ENCODE peak calls at places on chromosomes 12 and 14, in ten cellular contexts. Q is NCI-H774, E is stomach, A is activated gamma-delta T cell treated with Interleukin-2 at 50 U/mL for 16 hours, S is left lung, K is Daoy, X is RCC 7860, V is hypothalamus, D is aorta, C is nucleus accumbens. B is an unnamed sample.

GRCh38 chr14:64880382-64881121 is 845 bp upstream of the SPTB start:
- DNase-seq in A (peak; percentile 42), C (peak; percentile 5), E (peak; percentile 46), V (no peak), K (peak; percentile 65), S (peak; percentile 85), X (no peak), Q (peak; percentile 38), D (peak; percentile 80), B (peak; percentile 54)

GRCh38 chr14:91361236-91361811 is 56.3 kb downstream of the CCDC88C start:
- DNase-seq in S (peak; percentile 82), V (no peak), E (no peak), X (no peak), C (no peak), D (peak; percentile 54), Q (peak; percentile 92), K (peak; percentile 46), A (no peak), B (no peak)

GRCh38 chr14:68664225-68664681 is 128.6 kb downstream of the ZFP36L1 start:
- DNase-seq in X (no peak), D (no peak), C (no peak), S (no peak), K (no peak), V (no peak), Q (no peak), E (no peak), A (no peak), B (peak; percentile 8)

GRCh38 chr12:25592725-25593495 is 39.8 kb upstream of the LMNTD1 start:
- DNase-seq in E (no peak), A (no peak), S (no peak), X (no peak), V (no peak), D (no peak), Q (no peak), K (no peak), C (no peak), B (no peak)

GRCh38 chr14:64920465-64920864 is 6.2 kb downstream of the CHURC1 start:
- DNase-seq in V (no peak), E (no peak), K (no peak), D (no peak), A (no peak), S (no peak), C (no peak), X (no peak), Q (no peak), B (no peak)

GRCh38 chr14:100109594-100109955 is 44.4 kb downstream of the EVL start:
- DNase-seq in Q (no peak), X (no peak), S (no peak), V (no peak), C (no peak), A (no peak), K (no peak), E (no peak), D (no peak), B (no peak)

GRCh38 chr12:130161261-130162231 is 718 bp upstream of the FZD10 start:
- DNase-seq in V (no peak), C (no peak), Q (no peak), E (no peak), K (peak; percentile 61), D (peak; percentile 83), S (peak; percentile 78), X (no peak), A (no peak), B (peak; percentile 38)

GRCh38 chr14:59998575-59998974 is 78.6 kb downstream of the LRRC9 start:
- DNase-seq in E (no peak), Q (no peak), A (no peak), D (no peak), K (no peak), C (no peak), V (no peak), X (no peak), S (no peak), B (no peak)

GRCh38 chr14:77903233-77903632 is 103.3 kb downstream of the ADCK1 start:
- DNase-seq in E (no peak), D (no peak), K (peak; percentile 21), A (no peak), C (no peak), X (no peak), V (no peak), Q (no peak), S (no peak), B (no peak)

GRCh38 chr12:123223241-123223668 is 9.7 kb downstream of the MPHOSPH9 start:
- DNase-seq in S (no peak), Q (no peak), A (peak; percentile 28), V (no peak), E (no peak), K (no peak), X (no peak), C (no peak), D (no peak), B (no peak)

GRCh38 chr12:70925542-70925941 is 5.0 kb upstream of the PTPRR start:
- DNase-seq in D (no peak), X (no peak), A (no peak), E (no peak), S (no peak), K (no peak), C (no peak), V (no peak), Q (no peak), B (no peak)

GRCh38 chr14:77120771-77121743 is 20.5 kb downstream of the ZDHHC22 start:
- DNase-seq in X (no peak), V (peak; percentile 39), D (no peak), Q (no peak), C (no peak), K (no peak), A (peak; percentile 54), S (no peak), E (peak; percentile 53), B (no peak)

GRCh38 chr14:72844528-72844927 is 49.4 kb downstream of the DPF3 start:
- DNase-seq in E (no peak), A (no peak), Q (no peak), K (no peak), C (no peak), X (no peak), V (no peak), S (no peak), D (no peak), B (no peak)

GRCh38 chr12:117900561-117900960 is 68.2 kb downstream of the KSR2 start:
- DNase-seq in S (no peak), C (no peak), E (no peak), K (peak; percentile 68), A (no peak), D (no peak), X (peak; percentile 26), Q (no peak), V (no peak), B (no peak)

GRCh38 chr12:32270818-32271710 is 128.3 kb upstream of the FGD4 start:
- DNase-seq in S (no peak), X (peak; percentile 94), A (no peak), V (peak; percentile 68), Q (no peak), D (no peak), C (peak; percentile 28), E (no peak), K (no peak), B (no peak)

GRCh38 chr14:21940887-21941855 is 267.6 kb upstream of the OR4E1 start:
- DNase-seq in Q (no peak), D (no peak), C (no peak), X (no peak), A (peak; percentile 10), E (no peak), V (no peak), S (peak; percentile 16), K (peak; percentile 47), B (no peak)

GRCh38 chr14:98177551-98177950 is 1094.4 kb downstream of the BCL11B start:
- DNase-seq in X (no peak), V (no peak), D (no peak), C (no peak), A (no peak), K (no peak), E (no peak), Q (no peak), S (no peak), B (no peak)

GRCh38 chr12:45324391-45324790 is 108.5 kb downstream of the ANO6 start:
- DNase-seq in E (no peak), D (no peak), K (no peak), C (no peak), S (no peak), X (no peak), V (no peak), Q (no peak), A (no peak), B (no peak)

GRCh38 chr12:32843528-32844095 is 53.0 kb downstream of the PKP2 start:
- DNase-seq in Q (no peak), E (no peak), K (no peak), X (no peak), V (no peak), C (no peak), S (no peak), D (no peak), A (no peak), B (no peak)

GRCh38 chr12:49091836-49092085 is 2.8 kb downstream of the DHH start:
- DNase-seq in X (no peak), K (no peak), E (no peak), Q (no peak), S (no peak), D (no peak), A (no peak), V (peak; percentile 47), C (no peak), B (no peak)

GRCh38 chr12:12404297-12404696 is 47.4 kb downstream of the BORCS5 start:
- DNase-seq in A (no peak), Q (peak; percentile 34), S (no peak), E (no peak), C (no peak), V (no peak), K (no peak), X (no peak), D (no peak), B (no peak)

GRCh38 chr12:124131671-124132058 is 158.7 kb downstream of the ZNF664 start:
- DNase-seq in V (no peak), S (no peak), X (no peak), C (no peak), A (no peak), K (no peak), Q (no peak), E (no peak), D (no peak), B (no peak)

GRCh38 chr12:115337693-115338543 is 653.9 kb upstream of the TBX3 start:
- DNase-seq in Q (no peak), X (peak; percentile 68), K (peak; percentile 87), D (peak; percentile 69), A (no peak), E (no peak), S (no peak), C (no peak), V (no peak), B (no peak)

GRCh38 chr12:18135509-18135908 is 45.5 kb upstream of the RERGL start:
- DNase-seq in D (no peak), V (no peak), X (no peak), K (peak; percentile 9), S (no peak), Q (no peak), A (no peak), C (no peak), E (no peak), B (no peak)

GRCh38 chr12:79689477-79690155 is 1.1 kb downstream of the PAWR start:
- DNase-seq in K (peak; percentile 73), Q (no peak), V (peak; percentile 35), C (no peak), D (peak; percentile 81), E (peak; percentile 49), S (peak; percentile 90), X (peak; percentile 48), A (no peak), B (peak; percentile 22)

GRCh38 chr14:105398044-105398725 is at the start of gene TEX22:
- DNase-seq in V (peak; percentile 79), C (peak; percentile 47), X (peak; percentile 32), K (peak; percentile 94), S (peak; percentile 96), A (peak; percentile 92), D (peak; percentile 98), E (peak; percentile 89), Q (peak; percentile 79), B (peak; percentile 96)

GRCh38 chr12:76307083-76307482 is 41.1 kb downstream of the BBS10 start:
- DNase-seq in S (no peak), D (no peak), X (no peak), A (no peak), C (no peak), V (no peak), K (no peak), E (no peak), Q (no peak), B (no peak)

GRCh38 chr12:103915306-103915705 is 14.9 kb upstream of the HSP90B1 start:
- DNase-seq in S (no peak), E (no peak), X (no peak), K (no peak), Q (no peak), V (no peak), A (no peak), D (no peak), C (no peak), B (no peak)